ENCODE peak calls at places on chromosomes 11 and 22, in four cellular contexts. D is naive thymus-derived CD4-positive, alpha-beta T cell; M is choroid plexus epithelial cell; V is body of pancreas. N is an unnamed sample.

GRCh38 chr11:31443802-31444201 is 65.6 kb downstream of the IMMP1L start:
- DNase-seq in D (no peak), M (no peak), V (no peak), N (no peak)

GRCh38 chr11:119842731-119843130 is 113.7 kb upstream of the NECTIN1 start:
- DNase-seq in D (no peak), M (no peak), V (no peak), N (no peak)

GRCh38 chr11:21475276-21475675 is 717.6 kb upstream of the ANO5 start:
- DNase-seq in D (no peak), M (no peak), V (no peak), N (no peak)

GRCh38 chr22:48796295-48797015 is 1031.2 kb downstream of the BRD1 start:
- DNase-seq in D (no peak), M (no peak), V (no peak), N (no peak)

GRCh38 chr11:125141686-125142535 is 22.6 kb upstream of the PKNOX2 start:
- DNase-seq in D (peak), M (peak), V (peak), N (peak)

GRCh38 chr22:31540966-31541365 is 44.6 kb downstream of the SFI1 start:
- DNase-seq in D (no peak), M (no peak), V (no peak), N (no peak)

GRCh38 chr22:24214467-24215285 is 30.2 kb downstream of the GGT5 start:
- DNase-seq in D (no peak), M (no peak), V (no peak), N (no peak)

GRCh38 chr11:5246772-5247478 is 2.7 kb downstream of the HBG1 start:
- DNase-seq in D (no peak), M (no peak), V (no peak), N (no peak)

GRCh38 chr11:44944853-44945235 is 5.8 kb downstream of the TP53I11 start:
- DNase-seq in D (no peak), M (no peak), V (no peak), N (no peak)

GRCh38 chr22:20531404-20532181 is 24.2 kb downstream of the MED15 start:
- DNase-seq in D (no peak), M (peak), V (peak), N (no peak)

GRCh38 chr11:126083829-126084607 is 21.4 kb upstream of the CDON start:
- DNase-seq in D (peak), M (no peak), V (peak), N (no peak)

GRCh38 chr11:74540270-74540669 is 46.7 kb upstream of the LIPT2 start:
- DNase-seq in D (no peak), M (no peak), V (no peak), N (no peak)

GRCh38 chr22:19873960-19874306 is 19.3 kb upstream of the GNB1L start:
- DNase-seq in D (no peak), M (no peak), V (no peak), N (peak)

GRCh38 chr22:42397332-42398246 is 34.6 kb downstream of the NFAM1 start:
- DNase-seq in D (no peak), M (no peak), V (no peak), N (no peak)

GRCh38 chr11:47415949-47416472 is 7.6 kb downstream of the SLC39A13 start:
- DNase-seq in D (no peak), M (peak), V (peak), N (peak)

GRCh38 chr11:76666830-76667229 is 3.7 kb downstream of the LRRC32 start:
- DNase-seq in D (no peak), M (no peak), V (no peak), N (peak)
- H3K4me3 ChIP-seq in D (no peak), M (no peak), V (no peak), N (no peak)

DNA sequence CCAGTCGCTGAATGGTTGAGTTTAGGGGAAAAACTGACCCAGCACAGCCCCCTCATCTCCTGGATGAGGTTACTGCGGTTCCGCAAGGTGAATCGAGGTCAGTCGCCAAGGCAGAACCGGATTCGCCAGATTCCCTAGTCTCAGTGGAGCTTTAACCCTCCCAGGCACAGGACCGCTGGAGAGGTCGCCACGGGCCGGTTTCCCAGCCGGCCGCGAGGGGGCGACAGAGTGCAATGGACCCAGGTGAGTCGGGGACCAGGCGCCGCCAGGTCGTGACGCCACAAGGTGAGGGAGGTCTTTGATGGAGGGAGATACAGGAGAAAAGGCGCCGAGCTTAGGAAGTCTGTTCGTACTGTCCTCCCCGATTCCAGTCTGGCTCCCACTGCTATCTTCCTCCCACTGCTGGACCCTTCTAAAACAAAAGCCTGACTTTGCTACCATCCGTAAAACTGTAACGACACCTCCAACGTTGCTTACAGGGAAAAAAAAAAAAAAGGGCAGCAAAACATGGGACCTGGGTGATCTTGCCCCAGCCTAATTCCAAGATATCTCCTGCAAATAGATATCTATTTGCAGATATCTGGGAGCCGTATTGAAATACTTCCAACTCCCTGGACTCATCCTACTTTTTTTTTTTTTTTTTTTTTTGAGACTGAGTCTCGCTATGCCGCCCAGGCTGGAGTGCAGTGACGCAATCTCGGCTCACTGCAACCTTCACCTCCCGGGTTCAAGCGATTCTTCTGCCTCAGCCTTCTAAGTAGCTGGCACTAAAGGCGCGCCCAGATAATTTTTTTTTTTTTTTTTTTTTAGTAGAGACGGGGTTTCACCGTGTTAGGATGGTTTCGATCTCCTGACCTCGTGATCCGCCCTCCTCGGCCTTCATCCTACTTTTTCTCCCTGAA is 1.4 kb upstream of the GGA1 start:
- DNase-seq in D (peak), M (peak), V (peak), N (peak)
- H3K4me3 ChIP-seq in D (peak), M (peak), V (no peak), N (peak)

GRCh38 chr11:118267486-118267885 is 3.4 kb upstream of the MPZL2 start:
- DNase-seq in D (no peak), M (no peak), V (no peak), N (no peak)
- H3K4me3 ChIP-seq in D (no peak), M (no peak), V (no peak), N (no peak)

GRCh38 chr11:98434296-98434695 is 586.5 kb upstream of the CNTN5 start:
- DNase-seq in D (no peak), M (no peak), V (no peak), N (no peak)
- H3K4me3 ChIP-seq in D (no peak), M (no peak), V (no peak), N (no peak)

DNA sequence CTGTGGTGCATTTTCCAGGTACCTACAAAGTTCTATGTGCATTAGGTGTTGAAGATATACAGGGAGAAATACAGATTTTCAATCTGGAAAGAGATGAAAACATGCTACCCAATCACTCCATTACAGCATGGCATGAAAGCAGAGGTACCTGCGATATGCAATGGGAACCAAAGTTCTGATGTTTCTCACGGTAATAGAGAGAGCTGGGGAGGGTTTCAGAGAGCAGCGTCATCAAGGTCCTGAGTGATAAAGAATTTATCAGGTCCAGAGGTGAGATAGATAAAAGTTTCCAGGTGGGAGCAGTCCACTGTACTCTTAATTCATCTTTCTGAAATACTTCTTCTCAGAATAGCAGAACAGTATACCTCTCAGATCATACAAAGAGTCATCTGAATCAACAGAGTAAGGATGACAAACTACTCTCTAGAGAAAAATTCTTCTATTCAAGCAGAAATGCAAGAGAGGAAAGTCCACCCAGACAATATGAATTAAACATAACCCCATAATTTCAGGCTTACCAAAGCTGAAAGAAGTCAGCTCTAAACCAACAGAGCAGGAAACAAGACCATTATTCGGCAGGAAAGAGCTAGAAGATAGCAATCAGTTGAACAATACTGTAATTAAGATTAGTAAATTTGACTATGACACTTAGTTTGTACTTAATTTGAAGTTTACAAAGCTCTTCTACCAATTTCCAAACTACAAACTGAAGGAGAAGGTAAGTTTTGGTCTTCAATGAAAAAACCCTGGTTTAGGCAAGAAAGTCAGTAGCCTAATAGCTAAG is 12.8 kb downstream of the CTSC start:
- DNase-seq in D (no peak), M (no peak), V (no peak), N (no peak)
- H3K4me3 ChIP-seq in D (no peak), M (no peak), V (no peak), N (no peak)